ENCODE peak calls at places on chromosomes 3 and 15, in eight cellular contexts. J is tibial nerve, C is ovary, S is breast epithelium, H is upper lobe of left lung, D is testis, X is A549, W is endothelial cell of umbilical vein. Q is an unnamed sample.

GRCh38 chr15:88647362-88648105 is 8.7 kb downstream of the ISG20 start:
- DNase-seq in J (no peak), C (no peak), S (peak; percentile 38), H (peak; percentile 65), D (peak; percentile 9), X (no peak), W (no peak), Q (peak; percentile 82)

GRCh38 chr3:66904816-66905543 is 93.1 kb upstream of the KBTBD8 start:
- DNase-seq in J (no peak), C (no peak), S (no peak), H (no peak), D (no peak), X (no peak), W (no peak), Q (no peak)

GRCh38 chr3:102532901-102533300 is 98.1 kb downstream of the ZPLD1 start:
- DNase-seq in J (no peak), C (no peak), S (no peak), H (no peak), D (no peak), X (no peak), W (no peak), Q (no peak)

GRCh38 chr3:160588023-160588422 is 22.7 kb upstream of the KPNA4 start:
- DNase-seq in J (no peak), C (no peak), S (no peak), H (no peak), D (no peak), X (no peak), W (no peak), Q (no peak)

GRCh38 chr3:30671527-30672286 is 65.3 kb downstream of the TGFBR2 start:
- DNase-seq in J (no peak), C (no peak), S (no peak), H (no peak), D (no peak), X (no peak), W (no peak), Q (no peak)

GRCh38 chr15:79160211-79160610 is 69.6 kb upstream of the RASGRF1 start:
- DNase-seq in J (no peak), C (no peak), S (no peak), H (no peak), D (no peak), X (no peak), W (no peak), Q (no peak)

GRCh38 chr3:126125781-126126251 is 41.9 kb upstream of the SLC41A3 start:
- DNase-seq in J (no peak), C (no peak), S (no peak), H (peak; percentile 10), D (no peak), X (no peak), W (no peak), Q (no peak)

GRCh38 chr15:44265757-44266156 is 22.8 kb upstream of the GOLM2 start:
- DNase-seq in J (no peak), C (no peak), S (no peak), H (no peak), D (no peak), X (no peak), W (no peak), Q (no peak)

GRCh38 chr3:188571531-188572115 is 417.7 kb downstream of the LPP start:
- DNase-seq in J (no peak), C (no peak), S (no peak), H (no peak), D (peak; percentile 52), X (no peak), W (no peak), Q (no peak)

GRCh38 chr3:35829499-35829898 is 190.2 kb downstream of the ARPP21 start:
- DNase-seq in J (no peak), C (no peak), S (no peak), H (no peak), D (no peak), X (peak; percentile 64), W (no peak), Q (no peak)

GRCh38 chr3:112090899-112091586 is 4.9 kb downstream of the C3orf52 start:
- DNase-seq in J (no peak), C (no peak), S (no peak), H (no peak), D (no peak), X (no peak), W (no peak), Q (no peak)

GRCh38 chr3:64354221-64354620 is 129.0 kb upstream of the PRICKLE2 start:
- DNase-seq in J (no peak), C (no peak), S (no peak), H (no peak), D (no peak), X (no peak), W (no peak), Q (no peak)

GRCh38 chr15:92074161-92074560 is 220.7 kb downstream of the SLCO3A1 start:
- DNase-seq in J (no peak), C (no peak), S (no peak), H (no peak), D (no peak), X (no peak), W (no peak), Q (no peak)

GRCh38 chr15:68652141-68652540 is 73.3 kb downstream of the CORO2B start:
- DNase-seq in J (no peak), C (peak; percentile 28), S (no peak), H (no peak), D (peak; percentile 35), X (no peak), W (no peak), Q (peak; percentile 76)

GRCh38 chr3:135929670-135930069 is 35.9 kb upstream of the PPP2R3A start:
- DNase-seq in J (peak; percentile 30), C (peak; percentile 64), S (peak; percentile 71), H (no peak), D (peak; percentile 84), X (no peak), W (no peak), Q (no peak)

GRCh38 chr3:17967111-17967510 is 224.7 kb upstream of the TBC1D5 start:
- DNase-seq in J (no peak), C (no peak), S (no peak), H (no peak), D (no peak), X (no peak), W (no peak), Q (no peak)

DNA sequence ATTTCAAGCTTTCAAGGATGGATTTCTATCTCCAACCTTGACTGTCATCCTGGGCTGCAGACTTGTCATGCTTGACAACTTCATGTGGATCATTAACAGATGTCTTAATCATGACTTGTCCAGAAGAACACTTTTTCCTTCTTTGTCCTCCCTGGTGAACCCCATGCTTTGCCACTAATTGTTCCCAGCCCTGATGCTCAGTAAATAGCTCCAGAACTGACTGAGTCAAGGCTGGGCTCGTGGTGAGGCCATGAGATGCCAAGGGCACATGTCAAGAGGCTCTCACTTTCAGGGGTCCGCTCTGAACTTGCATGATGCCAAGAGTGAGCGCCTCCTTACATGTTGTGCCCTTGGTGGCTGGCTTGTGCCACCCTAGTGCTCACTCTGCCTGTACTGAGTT is 48.9 kb upstream of the KY start:
- DNase-seq in J (no peak), C (no peak), S (no peak), H (no peak), D (no peak), X (no peak), W (no peak), Q (no peak)
- TF ChIP-seq POLR2A in J (no peak), C (no peak), S (no peak), H (no peak), D (no peak), X (no peak), W (no peak), Q (no peak)

GRCh38 chr15:86201313-86202008 is 121.8 kb downstream of the AGBL1 start:
- DNase-seq in J (no peak), C (no peak), S (no peak), H (no peak), D (no peak), X (no peak), W (no peak), Q (no peak)

GRCh38 chr15:86193716-86194408 is 114.2 kb downstream of the AGBL1 start:
- DNase-seq in J (no peak), C (no peak), S (no peak), H (no peak), D (no peak), X (no peak), W (no peak), Q (no peak)

GRCh38 chr15:86203462-86203861 is 123.8 kb downstream of the AGBL1 start:
- DNase-seq in J (no peak), C (no peak), S (no peak), H (no peak), D (no peak), X (no peak), W (no peak), Q (no peak)

GRCh38 chr15:86199467-86200145 is 119.9 kb downstream of the AGBL1 start:
- DNase-seq in J (no peak), C (no peak), S (no peak), H (no peak), D (no peak), X (no peak), W (no peak), Q (no peak)

GRCh38 chr15:86197770-86198169 is 118.1 kb downstream of the AGBL1 start:
- DNase-seq in J (no peak), C (no peak), S (no peak), H (no peak), D (no peak), X (no peak), W (no peak), Q (no peak)
- TF ChIP-seq POLR2A in J (no peak), C (no peak), S (no peak), H (no peak), D (no peak), X (no peak), W (no peak), Q (no peak)

DNA sequence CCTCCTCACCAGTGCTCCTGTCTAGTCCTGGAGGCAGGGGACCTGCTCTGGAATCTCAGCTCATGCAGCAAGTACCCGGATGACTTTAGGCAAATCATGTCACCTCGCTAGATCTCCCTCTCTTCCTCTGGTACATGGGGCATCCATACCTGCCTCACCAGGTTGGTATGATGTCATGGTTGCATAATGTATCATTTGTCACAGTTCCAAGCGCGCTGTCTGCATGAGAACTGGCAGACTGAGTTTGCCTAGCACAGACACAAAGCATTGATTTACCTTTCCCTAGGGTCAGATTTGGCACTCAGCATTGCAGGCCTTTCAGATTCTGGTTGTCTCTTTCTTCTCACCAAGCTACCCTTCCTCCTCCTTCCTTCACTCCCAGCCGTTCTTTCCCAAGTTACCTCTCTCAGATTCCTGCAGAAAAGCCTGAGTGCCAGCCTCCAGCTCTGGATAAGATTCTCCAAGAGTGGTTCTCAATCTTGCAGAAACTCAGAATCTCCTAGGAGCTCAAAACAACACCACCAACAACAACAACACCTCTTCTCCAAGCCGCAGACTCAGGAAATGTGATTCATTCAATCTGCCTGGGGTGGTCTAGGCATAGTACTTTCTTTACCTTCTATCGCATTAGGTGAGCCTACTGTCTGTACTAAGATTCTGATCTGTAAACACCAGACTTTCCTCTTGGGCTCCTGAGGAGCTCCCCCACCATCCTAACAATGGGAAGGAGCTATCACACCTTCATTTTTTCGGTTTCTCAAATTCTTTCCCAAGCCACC is 29.5 kb downstream of the FAM43A start:
- DNase-seq in J (no peak), C (no peak), S (peak; percentile 58), H (no peak), D (no peak), X (no peak), W (peak; percentile 80), Q (no peak)
- TF ChIP-seq POLR2A in J (no peak), C (no peak), S (no peak), H (no peak), D (no peak), X (no peak), W (no peak), Q (no peak)

DNA sequence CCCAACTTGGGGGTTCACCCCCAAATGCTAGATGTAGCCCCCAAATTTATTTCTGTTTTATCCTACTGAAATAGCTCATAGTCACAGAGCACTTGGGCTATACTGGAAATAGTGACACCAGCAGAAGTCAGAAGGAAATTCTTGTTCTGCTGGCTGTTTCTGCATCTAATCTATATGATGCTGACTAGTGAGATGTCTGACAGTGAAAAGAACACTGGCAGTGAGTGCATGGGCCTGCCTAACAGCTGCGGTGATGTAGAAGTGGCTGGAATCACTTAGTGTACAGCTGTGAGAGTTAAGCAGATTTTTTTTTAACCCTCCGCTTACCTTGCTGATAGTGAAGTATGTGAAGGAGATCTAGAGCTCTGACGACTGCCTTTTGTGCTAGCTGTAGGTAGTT is 14.0 kb downstream of the TTC14 start:
- DNase-seq in J (no peak), C (no peak), S (no peak), H (no peak), D (no peak), X (no peak), W (no peak), Q (no peak)
- TF ChIP-seq POLR2A in J (no peak), C (no peak), S (no peak), H (no peak), D (no peak), X (no peak), W (no peak), Q (no peak)

Q was measured in lower leg skin.